ENCODE peak calls at places on chromosome 20, in nine cellular contexts. O is esophagus squamous epithelium, T is CD14-positive monocyte, K is AG09319, U is astrocyte of the spinal cord, I is AG04450, H is fibroblast of lung, X is lower leg skin, L is GM06990. G is an unnamed sample.

GRCh38 chr20:2981646-2982045 is 61.8 kb upstream of the GNRH2 start:
- DNase-seq in O (no peak), T (no peak), K (no peak), U (no peak), I (no peak), H (no peak), X (no peak), L (no peak), G (no peak)

GRCh38 chr20:26135325-26136110 is 438.9 kb upstream of the ZNF337 start:
- DNase-seq in O (no peak), T (no peak), K (no peak), U (no peak), I (no peak), H (no peak), X (no peak), L (no peak), G (no peak)

GRCh38 chr20:6122873-6123649 is at the start of gene FERMT1:
- DNase-seq in O (no peak), T (peak; percentile 51), K (peak; percentile 18), U (peak; percentile 66), I (no peak), H (peak; percentile 66), X (no peak), L (peak; percentile 57), G (no peak)

GRCh38 chr20:61860588-61860987 is 205.1 kb downstream of the TAF4 start:
- DNase-seq in O (no peak), T (no peak), K (no peak), U (no peak), I (no peak), H (no peak), X (no peak), L (no peak), G (no peak)

GRCh38 chr20:59822291-59823029 is 111.0 kb downstream of the SYCP2 start:
- DNase-seq in O (no peak), T (no peak), K (no peak), U (no peak), I (no peak), H (no peak), X (peak; percentile 12), L (no peak), G (no peak)

GRCh38 chr20:2470051-2470431 is 548 bp downstream of the SNRPB start:
- DNase-seq in O (no peak), T (peak; percentile 54), K (no peak), U (peak; percentile 49), I (no peak), H (peak; percentile 46), X (peak; percentile 39), L (no peak), G (no peak)

GRCh38 chr20:19047951-19048296 is 164.5 kb upstream of the SLC24A3 start:
- DNase-seq in O (no peak), T (no peak), K (no peak), U (no peak), I (no peak), H (no peak), X (no peak), L (no peak), G (no peak)

GRCh38 chr20:7744411-7744810 is 195.8 kb downstream of the HAO1 start:
- DNase-seq in O (no peak), T (no peak), K (no peak), U (peak; percentile 65), I (peak; percentile 41), H (peak; percentile 54), X (no peak), L (no peak), G (no peak)

GRCh38 chr20:32158943-32159660 is 48.4 kb downstream of the PLAGL2 start:
- DNase-seq in O (no peak), T (no peak), K (no peak), U (no peak), I (no peak), H (no peak), X (no peak), L (no peak), G (no peak)

GRCh38 chr20:1322511-1323245 is 6.3 kb downstream of the SDCBP2 start:
- DNase-seq in O (no peak), T (peak; percentile 81), K (peak; percentile 77), U (peak; percentile 94), I (peak; percentile 95), H (peak; percentile 99), X (no peak), L (no peak), G (no peak)

GRCh38 chr20:32192698-32193097 is 14.8 kb downstream of the PLAGL2 start:
- DNase-seq in O (no peak), T (no peak), K (no peak), U (no peak), I (no peak), H (no peak), X (no peak), L (no peak), G (no peak)

GRCh38 chr20:9294081-9294480 is 220.3 kb upstream of the LAMP5 start:
- DNase-seq in O (no peak), T (no peak), K (peak; percentile 23), U (peak; percentile 70), I (peak; percentile 38), H (peak; percentile 68), X (no peak), L (no peak), G (no peak)

GRCh38 chr20:32660661-32661060 is 13.1 kb downstream of the C20orf203 start:
- DNase-seq in O (no peak), T (no peak), K (no peak), U (no peak), I (no peak), H (no peak), X (no peak), L (no peak), G (no peak)

GRCh38 chr20:24160563-24161355 is 172.2 kb upstream of the GGTLC1 start:
- DNase-seq in O (no peak), T (no peak), K (peak; percentile 38), U (peak; percentile 74), I (peak; percentile 29), H (peak; percentile 65), X (no peak), L (no peak), G (no peak)

GRCh38 chr20:33837096-33837830 is 26.1 kb downstream of the CHMP4B start:
- DNase-seq in O (no peak), T (no peak), K (no peak), U (no peak), I (no peak), H (no peak), X (no peak), L (no peak), G (no peak)

GRCh38 chr20:34112600-34113061 is 588 bp upstream of the EIF2S2 start:
- DNase-seq in O (no peak), T (no peak), K (no peak), U (no peak), I (no peak), H (peak; percentile 51), X (peak; percentile 33), L (no peak), G (peak; percentile 39)

GRCh38 chr20:31698803-31699718 is 23.6 kb downstream of the BCL2L1 start:
- DNase-seq in O (no peak), T (peak; percentile 76), K (peak; percentile 80), U (peak; percentile 94), I (peak; percentile 90), H (peak; percentile 95), X (peak; percentile 88), L (peak; percentile 60), G (no peak)

GRCh38 chr20:17966432-17967312 is 1.9 kb downstream of the SNX5 start:
- DNase-seq in O (no peak), T (no peak), K (no peak), U (peak; percentile 52), I (no peak), H (peak; percentile 63), X (no peak), L (no peak), G (no peak)
- TF ChIP-seq CTCF in O (no peak), T (peak; percentile 35), K (peak; percentile 7), U (peak; percentile 26), I (peak; percentile 34), H (peak; percentile 25), X (no peak), L (peak; percentile 27), G (no peak)

GRCh38 chr20:57582432-57583288 is 21.8 kb downstream of the PCK1 start:
- DNase-seq in O (no peak), T (no peak), K (no peak), U (peak; percentile 75), I (peak; percentile 8), H (peak; percentile 46), X (peak; percentile 33), L (no peak), G (no peak)
- TF ChIP-seq CTCF in O (no peak), T (no peak), K (peak; percentile 30), U (peak; percentile 73), I (peak; percentile 50), H (peak; percentile 46), X (no peak), L (peak; percentile 47), G (no peak)

DNA sequence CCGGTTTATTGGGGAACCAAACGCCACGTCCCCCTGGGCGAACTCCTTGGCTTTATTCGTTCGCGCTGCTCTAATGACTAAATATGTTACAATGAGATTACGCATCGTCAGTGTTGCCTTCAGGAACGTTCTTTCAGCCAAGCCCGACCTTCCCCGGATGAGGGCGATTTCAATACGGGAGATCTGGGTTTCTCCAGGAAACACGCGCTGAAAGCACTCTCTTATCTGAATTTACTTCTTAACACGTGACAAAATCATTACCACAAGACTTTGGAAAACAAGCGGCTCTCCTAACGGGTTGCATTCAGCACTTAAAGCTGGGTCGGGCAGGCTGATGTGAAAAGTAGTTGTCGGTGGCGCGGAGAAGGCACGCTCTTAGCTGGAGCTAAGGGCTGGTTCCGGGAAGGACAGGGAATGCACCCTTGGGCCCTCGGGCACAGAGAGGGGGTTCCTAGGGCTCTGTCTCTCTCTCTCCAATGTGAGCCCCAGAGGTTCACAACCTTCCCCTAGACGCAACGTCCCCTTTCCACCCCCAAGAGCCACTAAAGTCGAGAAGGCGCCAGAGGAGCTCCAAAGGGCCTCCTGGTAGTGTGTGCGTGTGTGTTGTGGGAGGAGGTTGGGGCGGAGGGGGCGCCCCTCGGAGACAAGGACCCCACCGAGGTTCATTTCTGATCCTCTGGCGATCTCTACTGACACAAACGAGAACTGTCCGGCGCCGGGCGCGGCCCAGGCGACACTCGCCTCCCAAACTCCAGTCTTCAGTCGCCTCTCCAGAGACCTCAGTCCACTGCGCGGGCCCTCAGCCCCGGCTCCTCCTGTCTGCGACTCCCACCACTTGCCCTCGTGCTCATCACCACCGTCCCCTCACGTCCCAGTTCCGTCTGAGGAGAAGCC is 7.1 kb upstream of the NKX2-2 start:
- DNase-seq in O (no peak), T (no peak), K (no peak), U (no peak), I (no peak), H (no peak), X (no peak), L (no peak), G (no peak)
- TF ChIP-seq CTCF in O (no peak), T (no peak), K (no peak), U (no peak), I (no peak), H (no peak), X (no peak), L (no peak), G (no peak)

DNA sequence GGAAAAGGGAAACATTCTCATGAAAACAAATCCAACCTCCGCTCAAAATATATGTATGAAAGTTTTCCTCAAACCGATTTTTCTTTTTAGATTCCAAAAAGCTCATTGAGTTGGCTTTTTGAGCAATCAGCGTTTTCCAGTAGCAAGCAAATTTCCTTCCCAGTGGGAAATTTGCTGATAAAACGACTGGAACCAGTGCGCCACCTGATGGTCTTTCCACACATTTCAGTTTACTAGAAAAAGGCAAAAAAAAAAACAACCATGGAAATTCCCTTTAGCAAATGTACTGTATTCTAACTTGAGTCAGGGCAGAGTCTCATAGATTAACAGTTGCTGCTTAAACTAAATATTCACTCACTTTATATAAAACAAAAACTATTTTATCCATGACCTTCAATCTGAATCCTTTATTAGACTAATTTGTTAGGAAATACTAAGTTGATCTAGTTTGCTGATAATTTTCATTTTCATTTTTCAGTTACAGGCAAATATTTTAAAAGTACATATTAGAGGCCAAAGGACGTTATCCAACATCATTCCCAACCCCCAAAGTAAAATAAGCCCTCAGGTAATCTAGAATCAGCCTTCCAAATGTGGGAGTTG is 271.5 kb downstream of the FOXA2 start:
- DNase-seq in O (no peak), T (no peak), K (no peak), U (peak; percentile 25), I (peak; percentile 4), H (peak; percentile 40), X (no peak), L (no peak), G (no peak)
- TF ChIP-seq CTCF in O (peak; percentile 23), T (peak; percentile 57), K (peak; percentile 67), U (peak; percentile 61), I (peak; percentile 62), H (peak; percentile 63), X (no peak), L (peak; percentile 64), G (no peak)

G was measured in activated B cell treated with CpG ODN at 0.5 μM for 24 hours.